ENCODE peak calls at places on chromosomes 2 and 18, in four cellular contexts. One of them, this sample, is unnamed.

GRCh38 chr2:48175254-48175653 is 269.0 kb upstream of the FBXO11 start:
- DNase-seq in mesothelial cell of epicardium: no peak
- DNase-seq in PC-9: no peak
- DNase-seq in IMR-90: peak; percentile 70
- DNase-seq in this sample: no peak

GRCh38 chr2:174606336-174606735 is 8.7 kb upstream of the WIPF1 start:
- DNase-seq in PC-9: no peak
- DNase-seq in IMR-90: peak; percentile 93
- DNase-seq in mesothelial cell of epicardium: no peak
- DNase-seq in this sample: no peak

GRCh38 chr2:88857274-88857741 is 165.8 kb downstream of the RPIA start:
- DNase-seq in IMR-90: no peak
- DNase-seq in PC-9: no peak
- DNase-seq in mesothelial cell of epicardium: no peak
- DNase-seq in this sample: no peak

GRCh38 chr2:20584045-20584636 is 66.8 kb downstream of the HS1BP3 start:
- DNase-seq in IMR-90: no peak
- DNase-seq in PC-9: peak; percentile 88
- DNase-seq in mesothelial cell of epicardium: no peak
- DNase-seq in this sample: no peak

GRCh38 chr18:62452280-62452824 is 70.5 kb upstream of the ZCCHC2 start:
- DNase-seq in PC-9: no peak
- DNase-seq in IMR-90: peak; percentile 19
- DNase-seq in mesothelial cell of epicardium: no peak
- DNase-seq in this sample: no peak

GRCh38 chr18:3508576-3509559 is 58.9 kb downstream of the TGIF1 start:
- DNase-seq in PC-9: no peak
- DNase-seq in IMR-90: no peak
- DNase-seq in mesothelial cell of epicardium: no peak
- DNase-seq in this sample: no peak

GRCh38 chr2:9548506-9548905 is 7.1 kb downstream of the ADAM17 start:
- DNase-seq in PC-9: no peak
- DNase-seq in IMR-90: peak; percentile 69
- DNase-seq in mesothelial cell of epicardium: no peak
- DNase-seq in this sample: no peak

GRCh38 chr2:219344756-219345458 is 12.4 kb upstream of the RESP18 start:
- DNase-seq in IMR-90: peak; percentile 12
- DNase-seq in mesothelial cell of epicardium: no peak
- DNase-seq in PC-9: no peak
- DNase-seq in this sample: no peak

GRCh38 chr2:217218269-217219140 is 358.6 kb upstream of the TNP1 start:
- DNase-seq in mesothelial cell of epicardium: no peak
- DNase-seq in PC-9: no peak
- DNase-seq in IMR-90: peak; percentile 87
- DNase-seq in this sample: no peak

GRCh38 chr2:31940920-31941319 is 69.9 kb downstream of the MEMO1 start:
- DNase-seq in PC-9: no peak
- DNase-seq in mesothelial cell of epicardium: no peak
- DNase-seq in IMR-90: no peak
- DNase-seq in this sample: no peak

GRCh38 chr18:33805592-33805991 is 227.6 kb downstream of the ASXL3 start:
- DNase-seq in mesothelial cell of epicardium: no peak
- DNase-seq in PC-9: no peak
- DNase-seq in IMR-90: no peak
- DNase-seq in this sample: no peak

GRCh38 chr2:27571681-27572080 is 11.2 kb upstream of the ZNF512 start:
- DNase-seq in IMR-90: no peak
- DNase-seq in PC-9: no peak
- DNase-seq in mesothelial cell of epicardium: no peak
- DNase-seq in this sample: no peak

GRCh38 chr2:111219734-111220505 is 99.2 kb downstream of the BCL2L11 start:
- DNase-seq in IMR-90: no peak
- DNase-seq in PC-9: no peak
- DNase-seq in mesothelial cell of epicardium: no peak
- DNase-seq in this sample: no peak

GRCh38 chr2:72142743-72143440 is 4.8 kb downstream of the CYP26B1 start:
- DNase-seq in PC-9: peak; percentile 24
- DNase-seq in IMR-90: peak; percentile 13
- DNase-seq in mesothelial cell of epicardium: no peak
- DNase-seq in this sample: no peak

GRCh38 chr2:181396575-181397062 is 60.6 kb upstream of the ITGA4 start:
- DNase-seq in PC-9: no peak
- DNase-seq in mesothelial cell of epicardium: no peak
- DNase-seq in IMR-90: no peak
- DNase-seq in this sample: no peak

GRCh38 chr2:18922276-18922675 is 332.9 kb upstream of the NT5C1B start:
- DNase-seq in IMR-90: peak; percentile 28
- DNase-seq in PC-9: no peak
- DNase-seq in mesothelial cell of epicardium: no peak
- DNase-seq in this sample: no peak

GRCh38 chr2:236715077-236715476 is 145.5 kb downstream of the ACKR3 start:
- DNase-seq in mesothelial cell of epicardium: no peak
- DNase-seq in IMR-90: no peak
- DNase-seq in PC-9: no peak
- DNase-seq in this sample: no peak

GRCh38 chr2:9004338-9005204 is 1.1 kb upstream of the MBOAT2 start:
- DNase-seq in PC-9: peak; percentile 63
- DNase-seq in mesothelial cell of epicardium: no peak
- DNase-seq in IMR-90: peak; percentile 36
- DNase-seq in this sample: no peak

GRCh38 chr18:68215931-68216330 is 499.0 kb downstream of the TMX3 start:
- DNase-seq in mesothelial cell of epicardium: no peak
- DNase-seq in PC-9: no peak
- DNase-seq in IMR-90: peak; percentile 45
- DNase-seq in this sample: no peak

GRCh38 chr2:112814278-112814677 is 22.3 kb downstream of the IL1B start:
- DNase-seq in PC-9: peak; percentile 22
- DNase-seq in mesothelial cell of epicardium: no peak
- DNase-seq in IMR-90: peak; percentile 57
- DNase-seq in this sample: no peak

GRCh38 chr2:20016346-20016745 is 3.9 kb upstream of the MATN3 start:
- DNase-seq in mesothelial cell of epicardium: no peak
- DNase-seq in IMR-90: no peak
- DNase-seq in PC-9: no peak
- DNase-seq in this sample: no peak

GRCh38 chr2:85647823-85648526 is 20.0 kb downstream of the SFTPB start:
- DNase-seq in mesothelial cell of epicardium: no peak
- DNase-seq in PC-9: no peak
- DNase-seq in IMR-90: no peak
- DNase-seq in this sample: no peak

GRCh38 chr2:143937563-143938346 is 582.2 kb downstream of the ZEB2 start:
- DNase-seq in PC-9: no peak
- DNase-seq in mesothelial cell of epicardium: no peak
- DNase-seq in IMR-90: no peak
- DNase-seq in this sample: no peak

GRCh38 chr2:1855150-1855549 is 110.8 kb upstream of the PXDN start:
- DNase-seq in PC-9: no peak
- DNase-seq in mesothelial cell of epicardium: no peak
- DNase-seq in IMR-90: no peak
- DNase-seq in this sample: no peak

GRCh38 chr2:79855264-79856006 is 342.6 kb downstream of the CTNNA2 start:
- DNase-seq in PC-9: no peak
- DNase-seq in mesothelial cell of epicardium: peak; percentile 40
- DNase-seq in IMR-90: peak; percentile 7
- DNase-seq in this sample: no peak

GRCh38 chr2:43790118-43790517 is 16.3 kb downstream of the DYNC2LI1 start:
- DNase-seq in PC-9: no peak
- DNase-seq in IMR-90: peak; percentile 21
- DNase-seq in mesothelial cell of epicardium: no peak
- DNase-seq in this sample: no peak

GRCh38 chr2:240237609-240238151 is 97.2 kb upstream of the OTOS start:
- DNase-seq in PC-9: no peak
- DNase-seq in mesothelial cell of epicardium: peak; percentile 26
- DNase-seq in IMR-90: peak; percentile 85
- DNase-seq in this sample: no peak

GRCh38 chr2:223928113-223929006 is 16.8 kb downstream of the WDFY1 start:
- DNase-seq in IMR-90: no peak
- DNase-seq in PC-9: no peak
- DNase-seq in mesothelial cell of epicardium: no peak
- DNase-seq in this sample: no peak

GRCh38 chr2:25528173-25528572 is 145.2 kb downstream of the DTNB start:
- DNase-seq in IMR-90: peak; percentile 76
- DNase-seq in PC-9: no peak
- DNase-seq in mesothelial cell of epicardium: no peak
- DNase-seq in this sample: no peak

GRCh38 chr2:186456941-186457340 is 29.1 kb upstream of the ZC3H15 start:
- DNase-seq in PC-9: no peak
- DNase-seq in IMR-90: peak; percentile 92
- DNase-seq in mesothelial cell of epicardium: no peak
- DNase-seq in this sample: no peak

GRCh38 chr2:136255648-136256461 is 137.9 kb upstream of the CXCR4 start:
- DNase-seq in mesothelial cell of epicardium: no peak
- DNase-seq in IMR-90: no peak
- DNase-seq in PC-9: no peak
- DNase-seq in this sample: no peak

GRCh38 chr2:57696016-57696415 is 350.6 kb upstream of the VRK2 start:
- DNase-seq in mesothelial cell of epicardium: no peak
- DNase-seq in PC-9: peak; percentile 61
- DNase-seq in IMR-90: peak; percentile 1
- DNase-seq in this sample: no peak

GRCh38 chr2:120952318-120952717 is 216.7 kb downstream of the GLI2 start:
- DNase-seq in PC-9: peak; percentile 25
- DNase-seq in mesothelial cell of epicardium: no peak
- DNase-seq in IMR-90: peak; percentile 55
- DNase-seq in this sample: no peak

GRCh38 chr2:238287702-238288649 is at the start of gene PER2:
- DNase-seq in IMR-90: peak; percentile 90
- DNase-seq in PC-9: peak; percentile 90
- DNase-seq in mesothelial cell of epicardium: no peak
- DNase-seq in this sample: no peak

GRCh38 chr2:141611981-141612380 is 518.8 kb downstream of the LRP1B start:
- DNase-seq in PC-9: no peak
- DNase-seq in IMR-90: peak; percentile 59
- DNase-seq in mesothelial cell of epicardium: no peak
- DNase-seq in this sample: no peak

GRCh38 chr18:67475673-67476072 is 40.8 kb downstream of the DSEL start:
- DNase-seq in PC-9: no peak
- DNase-seq in mesothelial cell of epicardium: no peak
- DNase-seq in IMR-90: peak; percentile 57
- DNase-seq in this sample: no peak

GRCh38 chr2:105887246-105887645 is 142.5 kb downstream of the NCK2 start:
- DNase-seq in mesothelial cell of epicardium: no peak
- DNase-seq in PC-9: no peak
- DNase-seq in IMR-90: peak; percentile 30
- DNase-seq in this sample: no peak

GRCh38 chr2:105890856-105891255 is 146.1 kb downstream of the NCK2 start:
- DNase-seq in PC-9: no peak
- DNase-seq in mesothelial cell of epicardium: no peak
- DNase-seq in IMR-90: no peak
- DNase-seq in this sample: no peak

GRCh38 chr2:105889046-105889445 is 144.3 kb downstream of the NCK2 start:
- DNase-seq in mesothelial cell of epicardium: no peak
- DNase-seq in IMR-90: no peak
- DNase-seq in PC-9: no peak
- DNase-seq in this sample: no peak

GRCh38 chr2:105886680-105887079 is 142.0 kb downstream of the NCK2 start:
- DNase-seq in mesothelial cell of epicardium: no peak
- DNase-seq in PC-9: no peak
- DNase-seq in IMR-90: no peak
- DNase-seq in this sample: no peak

GRCh38 chr2:105888625-105889024 is 143.9 kb downstream of the NCK2 start:
- DNase-seq in PC-9: no peak
- DNase-seq in IMR-90: no peak
- DNase-seq in mesothelial cell of epicardium: no peak
- DNase-seq in this sample: no peak
- TF ChIP-seq CTCF in PC-9: peak; percentile 41
- TF ChIP-seq CTCF in IMR-90: no peak
- TF ChIP-seq CTCF in mesothelial cell of epicardium: no peak
- TF ChIP-seq CTCF in this sample: no peak

DNA sequence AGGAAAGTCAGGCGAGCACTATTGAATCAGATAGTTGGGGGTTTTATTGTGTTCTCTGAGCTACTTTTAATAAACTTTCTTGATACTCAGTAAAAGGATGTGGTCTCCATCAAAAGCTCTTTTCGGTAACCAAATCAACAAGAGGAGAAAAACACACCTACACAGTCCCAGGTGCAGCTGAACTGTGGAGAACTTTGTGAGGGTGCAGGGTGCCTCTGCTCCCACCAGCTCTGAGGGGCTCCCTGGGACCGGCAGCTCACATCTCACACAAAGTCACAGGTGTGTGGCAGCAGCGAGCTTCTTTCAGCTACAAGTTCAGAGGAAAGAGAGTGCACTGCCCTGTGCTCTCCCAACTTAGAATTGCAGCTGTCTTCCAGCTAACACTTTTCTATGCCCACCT is 650.4 kb downstream of the RNF144A start:
- DNase-seq in PC-9: no peak
- DNase-seq in IMR-90: no peak
- DNase-seq in mesothelial cell of epicardium: no peak
- DNase-seq in this sample: no peak
- TF ChIP-seq CTCF in PC-9: no peak
- TF ChIP-seq CTCF in IMR-90: no peak
- TF ChIP-seq CTCF in mesothelial cell of epicardium: no peak
- TF ChIP-seq CTCF in this sample: no peak

GRCh38 chr2:61911510-61911909 is 6.0 kb downstream of the COMMD1 start:
- DNase-seq in mesothelial cell of epicardium: no peak
- DNase-seq in PC-9: no peak
- DNase-seq in IMR-90: peak; percentile 4
- DNase-seq in this sample: no peak
- TF ChIP-seq CTCF in mesothelial cell of epicardium: no peak
- TF ChIP-seq CTCF in PC-9: no peak
- TF ChIP-seq CTCF in IMR-90: peak; percentile 24
- TF ChIP-seq CTCF in this sample: no peak

GRCh38 chr18:57116598-57117132 is 30.2 kb upstream of the BOD1L2 start:
- DNase-seq in PC-9: no peak
- DNase-seq in mesothelial cell of epicardium: no peak
- DNase-seq in IMR-90: no peak
- DNase-seq in this sample: no peak

GRCh38 chr18:57125627-57126026 is 21.3 kb upstream of the BOD1L2 start:
- DNase-seq in PC-9: no peak
- DNase-seq in IMR-90: no peak
- DNase-seq in mesothelial cell of epicardium: no peak
- DNase-seq in this sample: no peak

GRCh38 chr18:57122906-57123510 is 23.9 kb upstream of the BOD1L2 start:
- DNase-seq in mesothelial cell of epicardium: no peak
- DNase-seq in PC-9: no peak
- DNase-seq in IMR-90: no peak
- DNase-seq in this sample: no peak

DNA sequence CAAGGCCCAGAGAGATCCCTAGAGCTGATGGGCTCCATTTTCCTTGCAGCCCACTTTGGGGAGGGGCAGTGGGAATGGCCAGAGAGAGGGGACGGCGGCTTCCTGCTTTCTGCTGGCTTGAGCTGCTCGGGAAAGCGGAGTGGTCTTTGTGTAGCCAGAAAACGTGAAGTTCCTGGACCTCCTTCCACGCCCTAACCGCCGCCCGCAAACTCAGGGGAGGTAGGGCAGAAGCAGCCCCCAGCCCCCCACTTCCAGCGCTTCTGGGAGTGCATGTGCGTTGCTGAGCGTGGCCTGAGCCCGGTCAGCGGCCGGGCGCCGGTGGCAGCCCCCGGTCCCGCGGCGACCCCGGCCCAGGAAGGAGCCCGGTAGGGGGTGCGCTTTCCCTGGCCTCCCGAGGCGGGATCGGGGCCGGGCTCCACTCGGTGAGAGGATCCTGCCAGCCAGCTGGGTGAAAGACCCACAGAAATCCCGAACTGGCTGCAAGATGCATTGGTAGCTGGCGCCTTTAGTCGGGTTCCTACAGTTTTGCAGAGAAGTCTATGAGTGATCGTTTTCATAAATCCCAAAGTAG is 25.3 kb upstream of the BOD1L2 start:
- DNase-seq in mesothelial cell of epicardium: no peak
- DNase-seq in IMR-90: no peak
- DNase-seq in PC-9: no peak
- DNase-seq in this sample: no peak
- TF ChIP-seq CTCF in mesothelial cell of epicardium: no peak
- TF ChIP-seq CTCF in IMR-90: no peak
- TF ChIP-seq CTCF in PC-9: no peak
- TF ChIP-seq CTCF in this sample: no peak